ENCODE peak calls at places on chromosomes 6 and 20, in seven cellular contexts. One of them, this sample, is unnamed. For H3K27me3, the result is how much of the 10 kb centered on the place peaks cover.

GRCh38 chr6:15372932-15373331 is 127.1 kb downstream of the JARID2 start:
- DNase-seq in tibial artery: no peak
- DNase-seq in MM.1S: no peak
- DNase-seq in hepatocyte: no peak
- DNase-seq in right cardiac atrium: no peak
- DNase-seq in heart left ventricle: no peak
- DNase-seq in breast epithelium: no peak
- DNase-seq in this sample: no peak

GRCh38 chr6:30344868-30345671 is at the start of gene RPP21:
- DNase-seq in tibial artery: peak
- DNase-seq in MM.1S: peak
- DNase-seq in hepatocyte: peak
- DNase-seq in right cardiac atrium: peak
- DNase-seq in heart left ventricle: peak
- DNase-seq in breast epithelium: peak
- DNase-seq in this sample: peak

GRCh38 chr6:157991067-157991432 is 9.4 kb downstream of the SYNJ2 start:
- DNase-seq in tibial artery: peak
- DNase-seq in MM.1S: no peak
- DNase-seq in hepatocyte: no peak
- DNase-seq in right cardiac atrium: no peak
- DNase-seq in heart left ventricle: no peak
- DNase-seq in breast epithelium: no peak
- DNase-seq in this sample: no peak

GRCh38 chr6:159151266-159151855 is 17.8 kb upstream of the FNDC1 start:
- DNase-seq in tibial artery: no peak
- DNase-seq in MM.1S: peak
- DNase-seq in hepatocyte: peak
- DNase-seq in right cardiac atrium: peak
- DNase-seq in heart left ventricle: no peak
- DNase-seq in breast epithelium: no peak
- DNase-seq in this sample: peak

GRCh38 chr20:41750137-41750536 is 132.0 kb upstream of the CHD6 start:
- DNase-seq in tibial artery: no peak
- DNase-seq in MM.1S: no peak
- DNase-seq in hepatocyte: no peak
- DNase-seq in right cardiac atrium: no peak
- DNase-seq in heart left ventricle: no peak
- DNase-seq in breast epithelium: no peak
- DNase-seq in this sample: no peak

GRCh38 chr6:105401247-105402089 is 1.4 kb downstream of the PREP start:
- DNase-seq in tibial artery: no peak
- DNase-seq in MM.1S: no peak
- DNase-seq in hepatocyte: no peak
- DNase-seq in right cardiac atrium: no peak
- DNase-seq in heart left ventricle: no peak
- DNase-seq in breast epithelium: no peak
- DNase-seq in this sample: no peak

GRCh38 chr6:23031986-23032385 is 462.6 kb downstream of the HDGFL1 start:
- DNase-seq in tibial artery: no peak
- DNase-seq in MM.1S: no peak
- DNase-seq in hepatocyte: no peak
- DNase-seq in right cardiac atrium: no peak
- DNase-seq in heart left ventricle: no peak
- DNase-seq in breast epithelium: no peak
- DNase-seq in this sample: no peak

GRCh38 chr20:2296545-2297351 is 947 bp downstream of the TGM3 start:
- DNase-seq in tibial artery: no peak
- DNase-seq in MM.1S: no peak
- DNase-seq in hepatocyte: no peak
- DNase-seq in right cardiac atrium: no peak
- DNase-seq in heart left ventricle: no peak
- DNase-seq in breast epithelium: no peak
- DNase-seq in this sample: no peak

GRCh38 chr6:82251942-82252341 is 4.4 kb upstream of the IBTK start:
- DNase-seq in tibial artery: no peak
- DNase-seq in MM.1S: peak
- DNase-seq in hepatocyte: peak
- DNase-seq in right cardiac atrium: no peak
- DNase-seq in heart left ventricle: no peak
- DNase-seq in breast epithelium: no peak
- DNase-seq in this sample: no peak

GRCh38 chr6:89368107-89368506 is 15.6 kb upstream of the UBE2J1 start:
- DNase-seq in tibial artery: peak
- DNase-seq in MM.1S: peak
- DNase-seq in hepatocyte: peak
- DNase-seq in right cardiac atrium: peak
- DNase-seq in heart left ventricle: peak
- DNase-seq in breast epithelium: no peak
- DNase-seq in this sample: peak

GRCh38 chr20:54267510-54268003 is 59.7 kb downstream of the PFDN4 start:
- DNase-seq in tibial artery: no peak
- DNase-seq in MM.1S: no peak
- DNase-seq in hepatocyte: peak
- DNase-seq in right cardiac atrium: no peak
- DNase-seq in heart left ventricle: no peak
- DNase-seq in breast epithelium: no peak
- DNase-seq in this sample: no peak

GRCh38 chr6:146905313-146905712 is 298.9 kb upstream of the STXBP5 start:
- DNase-seq in tibial artery: no peak
- DNase-seq in MM.1S: no peak
- DNase-seq in hepatocyte: no peak
- DNase-seq in right cardiac atrium: no peak
- DNase-seq in heart left ventricle: peak
- DNase-seq in breast epithelium: peak
- DNase-seq in this sample: no peak

GRCh38 chr20:33656010-33656782 is 5.9 kb upstream of the C20orf144 start:
- DNase-seq in tibial artery: peak
- DNase-seq in MM.1S: no peak
- DNase-seq in hepatocyte: no peak
- DNase-seq in right cardiac atrium: peak
- DNase-seq in heart left ventricle: no peak
- DNase-seq in breast epithelium: no peak
- DNase-seq in this sample: no peak

GRCh38 chr6:18823782-18824386 is 436.7 kb downstream of the RNF144B start:
- DNase-seq in tibial artery: no peak
- DNase-seq in MM.1S: peak
- DNase-seq in hepatocyte: peak
- DNase-seq in right cardiac atrium: peak
- DNase-seq in heart left ventricle: no peak
- DNase-seq in breast epithelium: no peak
- DNase-seq in this sample: no peak

GRCh38 chr20:59161626-59162170 is 1.9 kb upstream of the ZNF831 start:
- DNase-seq in tibial artery: no peak
- DNase-seq in MM.1S: no peak
- DNase-seq in hepatocyte: no peak
- DNase-seq in right cardiac atrium: no peak
- DNase-seq in heart left ventricle: no peak
- DNase-seq in breast epithelium: no peak
- DNase-seq in this sample: no peak

GRCh38 chr6:11538049-11538798 is 675 bp downstream of the TMEM170B start:
- DNase-seq in tibial artery: peak
- DNase-seq in MM.1S: no peak
- DNase-seq in hepatocyte: peak
- DNase-seq in right cardiac atrium: peak
- DNase-seq in heart left ventricle: peak
- DNase-seq in breast epithelium: peak
- DNase-seq in this sample: peak

GRCh38 chr6:14804444-14805210 is 441.2 kb upstream of the JARID2 start:
- DNase-seq in tibial artery: peak
- DNase-seq in MM.1S: no peak
- DNase-seq in hepatocyte: peak
- DNase-seq in right cardiac atrium: peak
- DNase-seq in heart left ventricle: peak
- DNase-seq in breast epithelium: peak
- DNase-seq in this sample: peak

GRCh38 chr20:10357061-10357708 is 76.8 kb downstream of the MKKS start:
- DNase-seq in tibial artery: no peak
- DNase-seq in MM.1S: no peak
- DNase-seq in hepatocyte: no peak
- DNase-seq in right cardiac atrium: no peak
- DNase-seq in heart left ventricle: no peak
- DNase-seq in breast epithelium: no peak
- DNase-seq in this sample: no peak

GRCh38 chr20:48940170-48940569 is 18.7 kb downstream of the ARFGEF2 start:
- DNase-seq in tibial artery: no peak
- DNase-seq in MM.1S: no peak
- DNase-seq in hepatocyte: no peak
- DNase-seq in right cardiac atrium: no peak
- DNase-seq in heart left ventricle: no peak
- DNase-seq in breast epithelium: no peak
- DNase-seq in this sample: no peak

GRCh38 chr6:98458713-98459112 is 375.7 kb upstream of the POU3F2 start:
- DNase-seq in tibial artery: no peak
- DNase-seq in MM.1S: no peak
- DNase-seq in hepatocyte: no peak
- DNase-seq in right cardiac atrium: no peak
- DNase-seq in heart left ventricle: no peak
- DNase-seq in breast epithelium: no peak
- DNase-seq in this sample: no peak

DNA sequence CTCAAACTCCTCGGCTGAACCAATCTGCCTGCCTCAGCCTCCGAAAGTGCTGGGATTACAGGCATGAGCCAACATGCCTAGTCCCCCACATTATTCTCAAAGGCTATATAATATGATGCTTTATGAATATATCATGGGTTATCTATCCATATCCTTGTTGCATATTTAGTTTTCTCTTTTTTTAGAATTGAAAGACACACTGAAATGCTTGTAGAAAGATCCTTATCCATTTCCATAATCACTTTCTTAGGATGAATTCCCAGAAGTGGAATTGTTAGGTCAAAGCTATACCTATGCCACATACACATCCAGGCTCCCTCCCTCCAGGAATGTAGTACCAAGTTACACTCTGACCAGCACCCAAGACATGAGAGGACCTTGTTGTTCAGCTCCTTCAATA is 2.5 kb upstream of the ARFGEF3 start:
- DNase-seq in tibial artery: no peak
- DNase-seq in MM.1S: no peak
- DNase-seq in hepatocyte: no peak
- DNase-seq in right cardiac atrium: no peak
- DNase-seq in heart left ventricle: no peak
- DNase-seq in breast epithelium: no peak
- DNase-seq in this sample: no peak
- H3K27me3 ChIP-seq in tibial artery: under half
- H3K27me3 ChIP-seq in MM.1S: under half
- H3K27me3 ChIP-seq in hepatocyte: half or more
- H3K27me3 ChIP-seq in right cardiac atrium: under half
- H3K27me3 ChIP-seq in heart left ventricle: under half
- H3K27me3 ChIP-seq in breast epithelium: under half
- H3K27me3 ChIP-seq in this sample: under half

GRCh38 chr6:151690768-151691562 is 116.5 kb upstream of the ESR1 start:
- DNase-seq in tibial artery: no peak
- DNase-seq in MM.1S: peak
- DNase-seq in hepatocyte: no peak
- DNase-seq in right cardiac atrium: no peak
- DNase-seq in heart left ventricle: no peak
- DNase-seq in breast epithelium: no peak
- DNase-seq in this sample: no peak
- H3K27ac ChIP-seq in tibial artery: peak
- H3K27ac ChIP-seq in MM.1S: peak
- H3K27ac ChIP-seq in hepatocyte: peak
- H3K27ac ChIP-seq in right cardiac atrium: peak
- H3K27ac ChIP-seq in heart left ventricle: peak
- H3K27ac ChIP-seq in breast epithelium: peak
- H3K27ac ChIP-seq in this sample: peak

DNA sequence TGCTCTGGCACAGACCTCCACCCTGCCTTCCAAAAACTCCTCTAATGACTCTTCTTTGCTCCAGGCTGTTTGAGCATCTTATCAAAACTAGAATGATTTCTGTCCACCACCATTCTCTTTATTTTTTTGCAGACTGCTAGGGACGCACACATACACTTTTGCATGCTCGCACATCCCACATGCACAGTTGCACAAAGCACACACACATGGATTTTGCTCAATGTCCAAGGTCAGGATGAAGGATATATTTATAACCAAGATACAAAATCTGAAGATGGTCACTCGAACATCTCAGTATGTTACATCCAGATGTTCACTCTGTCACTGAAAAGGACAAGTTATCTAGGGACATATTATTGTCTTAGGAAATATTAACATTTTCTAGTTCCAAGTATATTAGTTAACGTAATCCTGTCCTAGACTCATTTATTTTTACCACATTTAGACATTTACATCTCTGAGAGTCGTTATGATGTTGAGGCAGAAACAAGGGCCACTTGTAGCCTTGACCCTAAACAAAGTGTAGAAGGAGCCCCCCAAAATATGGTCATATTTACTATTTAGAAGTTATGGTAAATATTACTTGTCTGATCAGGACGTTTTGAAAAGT is 3.4 kb upstream of the SIM1 start:
- DNase-seq in tibial artery: no peak
- DNase-seq in MM.1S: no peak
- DNase-seq in hepatocyte: no peak
- DNase-seq in right cardiac atrium: no peak
- DNase-seq in heart left ventricle: no peak
- DNase-seq in breast epithelium: no peak
- DNase-seq in this sample: no peak
- H3K27me3 ChIP-seq in tibial artery: under half
- H3K27me3 ChIP-seq in MM.1S: under half
- H3K27me3 ChIP-seq in hepatocyte: half or more
- H3K27me3 ChIP-seq in right cardiac atrium: under half
- H3K27me3 ChIP-seq in heart left ventricle: half or more
- H3K27me3 ChIP-seq in breast epithelium: under half
- H3K27me3 ChIP-seq in this sample: under half

GRCh38 chr6:43311681-43312080 is 3.1 kb upstream of the CRIP3 start:
- DNase-seq in tibial artery: no peak
- DNase-seq in MM.1S: no peak
- DNase-seq in hepatocyte: no peak
- DNase-seq in right cardiac atrium: no peak
- DNase-seq in heart left ventricle: no peak
- DNase-seq in breast epithelium: no peak
- DNase-seq in this sample: no peak
- H3K27ac ChIP-seq in tibial artery: no peak
- H3K27ac ChIP-seq in MM.1S: no peak
- H3K27ac ChIP-seq in hepatocyte: no peak
- H3K27ac ChIP-seq in right cardiac atrium: no peak
- H3K27ac ChIP-seq in heart left ventricle: no peak
- H3K27ac ChIP-seq in breast epithelium: no peak
- H3K27ac ChIP-seq in this sample: no peak

GRCh38 chr20:22579711-22580697 is 4.4 kb downstream of the FOXA2 start:
- DNase-seq in tibial artery: no peak
- DNase-seq in MM.1S: no peak
- DNase-seq in hepatocyte: no peak
- DNase-seq in right cardiac atrium: no peak
- DNase-seq in heart left ventricle: no peak
- DNase-seq in breast epithelium: no peak
- DNase-seq in this sample: no peak
- H3K27me3 ChIP-seq in tibial artery: under half
- H3K27me3 ChIP-seq in MM.1S: under half
- H3K27me3 ChIP-seq in hepatocyte: half or more
- H3K27me3 ChIP-seq in right cardiac atrium: under half
- H3K27me3 ChIP-seq in heart left ventricle: half or more
- H3K27me3 ChIP-seq in breast epithelium: under half
- H3K27me3 ChIP-seq in this sample: under half